ENCODE peak calls at places on chromosomes 7 and 10, in five cellular contexts. P is A549, L is HepG2, C is GM12878, X is K562. M is an unnamed sample.

GRCh38 chr7:121069346-121070100 is 81.0 kb downstream of the CPED1 start:
- DNase-seq in L (no peak), P (no peak), X (peak; percentile 65), C (no peak), M (no peak)

GRCh38 chr7:74288034-74288881 is 949 bp upstream of the CLIP2 start:
- DNase-seq in C (no peak), X (no peak), P (no peak), L (no peak), M (no peak)

GRCh38 chr7:29332875-29333482 is 138.4 kb downstream of the CHN2 start:
- DNase-seq in X (no peak), L (no peak), C (no peak), P (no peak), M (no peak)

GRCh38 chr10:95196053-95196452 is 2.0 kb downstream of the ACSM6 start:
- DNase-seq in X (no peak), P (no peak), L (no peak), C (no peak), M (no peak)

GRCh38 chr7:142418316-142418715 is 160.5 kb upstream of the PRSS58 start:
- DNase-seq in C (no peak), X (no peak), P (no peak), L (no peak), M (no peak)

GRCh38 chr10:110993024-110993693 is 73.8 kb downstream of the SHOC2 start:
- DNase-seq in X (no peak), P (no peak), C (peak; percentile 13), L (no peak), M (no peak)

GRCh38 chr7:130278892-130279690 is 12.4 kb downstream of the CPA2 start:
- DNase-seq in P (no peak), C (no peak), X (no peak), L (no peak), M (no peak)

GRCh38 chr7:73721237-73721848 is 1.9 kb upstream of the STX1A start:
- DNase-seq in L (no peak), X (no peak), P (peak; percentile 59), C (no peak), M (no peak)

GRCh38 chr10:65670087-65670486 is 1255.7 kb upstream of the LRRTM3 start:
- DNase-seq in P (no peak), L (no peak), X (no peak), C (no peak), M (no peak)

GRCh38 chr7:137127806-137128205 is 215.7 kb downstream of the PTN start:
- DNase-seq in P (no peak), L (no peak), X (no peak), C (no peak), M (no peak)

GRCh38 chr7:137135654-137136350 is 207.7 kb downstream of the PTN start:
- DNase-seq in P (no peak), L (no peak), X (no peak), C (no peak), M (no peak)

GRCh38 chr7:137129025-137129424 is 214.5 kb downstream of the PTN start:
- DNase-seq in X (no peak), C (no peak), P (no peak), L (no peak), M (no peak)

GRCh38 chr7:137127058-137127457 is 216.5 kb downstream of the PTN start:
- DNase-seq in P (no peak), C (no peak), X (no peak), L (no peak), M (no peak)

DNA sequence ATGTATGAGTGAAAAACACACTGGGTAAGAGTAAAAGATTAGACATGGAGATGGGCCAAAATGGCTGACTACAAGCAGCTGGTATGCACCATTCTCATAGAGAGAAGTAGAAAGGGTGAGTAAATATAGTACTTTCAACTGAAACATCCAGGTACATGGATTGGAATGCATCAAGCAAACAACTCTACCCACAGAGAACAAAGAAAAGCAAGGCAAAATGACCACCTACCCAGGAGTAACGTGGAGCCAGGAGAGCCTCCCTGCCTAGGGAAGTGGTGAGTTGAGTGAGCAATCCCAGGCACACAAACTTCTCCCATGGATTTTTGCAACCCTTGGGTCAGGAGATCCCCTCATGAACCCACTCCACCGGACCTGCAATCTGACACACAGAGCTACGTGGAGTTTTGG is 212.8 kb downstream of the PTN start:
- DNase-seq in P (no peak), X (no peak), L (peak; percentile 21), C (no peak), M (no peak)
- TF ChIP-seq HDAC2 in P (no peak), X (no peak), L (no peak), C (no peak), M (no peak)

GRCh38 chr7:7861211-7861633 is 107.4 kb upstream of the GLCCI1 start:
- DNase-seq in C (no peak), P (peak; percentile 9), L (peak; percentile 49), X (no peak), M (no peak)

GRCh38 chr7:7858559-7858958 is 110.0 kb upstream of the GLCCI1 start:
- DNase-seq in C (no peak), X (no peak), L (no peak), P (no peak), M (no peak)

GRCh38 chr7:7857143-7857583 is 111.4 kb upstream of the GLCCI1 start:
- DNase-seq in C (no peak), L (no peak), P (no peak), X (no peak), M (no peak)

GRCh38 chr7:7867835-7868234 is 100.8 kb upstream of the GLCCI1 start:
- DNase-seq in C (no peak), X (no peak), L (no peak), P (no peak), M (no peak)

GRCh38 chr7:7862393-7862792 is 106.2 kb upstream of the GLCCI1 start:
- DNase-seq in C (no peak), X (no peak), L (no peak), P (no peak), M (no peak)
- TF ChIP-seq HDAC2 in C (no peak), X (no peak), L (no peak), P (no peak), M (no peak)

GRCh38 chr7:94314526-94314925 is 80.2 kb upstream of the COL1A2 start:
- DNase-seq in P (no peak), C (no peak), L (no peak), X (no peak), M (no peak)
- TF ChIP-seq HDAC2 in P (no peak), C (no peak), L (no peak), X (no peak), M (no peak)

DNA sequence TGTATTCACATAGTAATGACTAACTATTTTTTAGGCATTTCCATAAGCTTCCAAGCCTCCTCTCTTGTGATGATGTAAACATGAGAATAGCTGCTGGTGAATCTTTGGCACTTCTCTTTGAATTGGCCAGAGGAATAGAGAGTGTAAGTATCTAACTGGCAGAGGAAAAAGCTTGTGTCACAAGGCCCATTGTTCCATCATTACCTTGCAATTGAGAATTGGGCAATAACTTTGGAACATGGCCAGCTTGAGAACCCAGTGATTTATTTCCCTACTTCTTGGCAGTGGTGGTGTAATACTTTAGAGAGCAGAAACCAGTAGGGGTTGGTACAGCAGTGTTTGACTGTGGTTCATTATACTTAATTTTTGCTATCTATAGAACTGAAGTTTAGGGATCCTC is 12.0 kb downstream of the IFRD1 start:
- DNase-seq in L (peak; percentile 52), P (peak; percentile 63), C (no peak), X (no peak), M (no peak)
- TF ChIP-seq HDAC2 in L (no peak), P (no peak), C (no peak), X (no peak), M (no peak)

M was measured in H1.